ENCODE peak calls at places on chromosomes 11 and 22, in nine cellular contexts. P is body of pancreas, Q is GM23248, Y is ovary, K is adrenal gland, N is GM23338, G is testis, W is heart right ventricle, R is H9. A is an unnamed sample. For H3K4me1, the result is how much of the 10 kb centered on the place peaks cover.

GRCh38 chr22:32785636-32786418 is 15.7 kb upstream of the TIMP3 start:
- DNase-seq in P (no peak), Q (no peak), Y (no peak), K (no peak), N (no peak), G (no peak), W (no peak), R (no peak), A (no peak)

GRCh38 chr11:66195867-66196266 is 72.6 kb upstream of the RAB1B start:
- DNase-seq in P (no peak), Q (no peak), Y (no peak), K (no peak), N (no peak), G (no peak), W (no peak), R (no peak), A (no peak)

GRCh38 chr22:30843245-30843644 is 125.3 kb downstream of the MORC2 start:
- DNase-seq in P (no peak), Q (no peak), Y (no peak), K (no peak), N (no peak), G (no peak), W (no peak), R (no peak), A (no peak)

GRCh38 chr11:60866911-60867870 is at the start of gene ZP1:
- DNase-seq in P (no peak), Q (no peak), Y (no peak), K (peak), N (no peak), G (no peak), W (no peak), R (no peak), A (no peak)

GRCh38 chr11:20080032-20080685 is 80.1 kb downstream of the DBX1 start:
- DNase-seq in P (no peak), Q (no peak), Y (no peak), K (no peak), N (no peak), G (no peak), W (no peak), R (no peak), A (no peak)

GRCh38 chr11:73931039-73931645 is 19.7 kb upstream of the DNAJB13 start:
- DNase-seq in P (peak), Q (peak), Y (no peak), K (peak), N (peak), G (peak), W (no peak), R (peak), A (no peak)

GRCh38 chr11:126072821-126073594 is 10.3 kb upstream of the CDON start:
- DNase-seq in P (no peak), Q (no peak), Y (no peak), K (no peak), N (no peak), G (no peak), W (no peak), R (no peak), A (no peak)

GRCh38 chr11:47946682-47947575 is 33.4 kb upstream of the PTPRJ start:
- DNase-seq in P (peak), Q (peak), Y (peak), K (peak), N (peak), G (peak), W (peak), R (peak), A (no peak)

GRCh38 chr11:36564376-36565032 is 3.3 kb upstream of the RAG1 start:
- DNase-seq in P (peak), Q (peak), Y (peak), K (peak), N (peak), G (peak), W (peak), R (peak), A (peak)

GRCh38 chr22:30396871-30397655 is at the start of gene SEC14L2:
- DNase-seq in P (peak), Q (peak), Y (peak), K (no peak), N (peak), G (peak), W (peak), R (peak), A (peak)

GRCh38 chr11:83278351-83278750 is 7.8 kb downstream of the CCDC90B start:
- DNase-seq in P (no peak), Q (peak), Y (no peak), K (no peak), N (no peak), G (no peak), W (no peak), R (no peak), A (no peak)

GRCh38 chr11:23725752-23726151 is 771.1 kb upstream of the LUZP2 start:
- DNase-seq in P (no peak), Q (peak), Y (no peak), K (no peak), N (no peak), G (no peak), W (no peak), R (no peak), A (no peak)

GRCh38 chr11:257766-258493 is 20.3 kb upstream of the NLRP6 start:
- DNase-seq in P (no peak), Q (peak), Y (no peak), K (no peak), N (no peak), G (no peak), W (no peak), R (no peak), A (no peak)

GRCh38 chr11:66336234-66337102 is at the start of gene RIN1:
- DNase-seq in P (peak), Q (peak), Y (peak), K (peak), N (peak), G (no peak), W (peak), R (peak), A (peak)

GRCh38 chr11:62500066-62501035 is 46.3 kb downstream of the AHNAK start:
- DNase-seq in P (no peak), Q (no peak), Y (no peak), K (no peak), N (peak), G (no peak), W (no peak), R (peak), A (no peak)

GRCh38 chr11:62498492-62499286 is 47.9 kb downstream of the AHNAK start:
- DNase-seq in P (no peak), Q (no peak), Y (no peak), K (no peak), N (no peak), G (no peak), W (no peak), R (no peak), A (no peak)

GRCh38 chr11:62494246-62494645 is 52.4 kb downstream of the AHNAK start:
- DNase-seq in P (no peak), Q (no peak), Y (no peak), K (no peak), N (no peak), G (no peak), W (no peak), R (no peak), A (no peak)

GRCh38 chr11:62496676-62497075 is 49.9 kb downstream of the AHNAK start:
- DNase-seq in P (no peak), Q (no peak), Y (no peak), K (no peak), N (no peak), G (no peak), W (no peak), R (no peak), A (no peak)

GRCh38 chr11:62497132-62497915 is 49.3 kb downstream of the AHNAK start:
- DNase-seq in P (no peak), Q (peak), Y (no peak), K (no peak), N (peak), G (peak), W (no peak), R (peak), A (no peak)
- H3K27ac ChIP-seq in P (no peak), Q (peak), Y (no peak), K (no peak), N (no peak), G (no peak), W (no peak), R (no peak), A (no peak)

DNA sequence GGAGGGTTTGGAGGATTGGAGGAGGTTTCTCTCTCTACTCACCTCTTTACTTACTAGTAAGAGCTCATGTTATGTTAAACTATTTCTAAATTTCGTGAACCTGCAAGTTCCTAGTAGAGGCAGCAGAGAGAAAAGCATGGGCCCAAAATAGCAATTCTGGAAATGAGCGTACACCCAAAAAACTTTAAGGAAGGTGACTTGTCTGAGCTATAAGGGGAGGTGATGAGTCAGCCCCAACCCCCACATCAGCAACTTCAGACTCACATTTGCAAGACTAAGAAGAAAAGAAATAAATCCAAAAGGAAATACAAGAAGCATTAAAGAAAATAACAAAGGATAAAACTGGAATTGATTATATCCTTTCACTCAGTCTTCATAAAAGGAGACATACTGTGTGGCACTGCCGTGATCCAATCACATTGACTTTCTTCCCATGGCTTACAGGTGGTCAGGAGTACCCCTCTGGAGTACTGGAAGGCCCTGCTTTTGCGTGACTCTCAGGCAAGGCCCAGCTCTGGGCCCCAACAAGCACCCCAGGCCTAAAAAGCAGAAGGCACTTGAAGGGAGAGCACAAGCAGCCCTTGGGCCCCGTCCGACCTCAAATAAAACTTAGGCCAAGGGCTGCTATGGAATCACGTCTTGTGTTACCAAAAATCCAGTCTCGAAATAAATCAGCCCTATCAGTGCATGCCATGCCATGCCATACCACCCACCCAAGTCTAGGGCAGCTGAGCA is 14.3 kb downstream of the PACSIN2 start:
- DNase-seq in P (no peak), Q (peak), Y (no peak), K (no peak), N (no peak), G (no peak), W (no peak), R (no peak), A (no peak)
- H3K4me1 ChIP-seq in P (half or more), Q (half or more), Y (under half), K (half or more), N (half or more), G (under half), W (half or more), R (under half), A (under half)

DNA sequence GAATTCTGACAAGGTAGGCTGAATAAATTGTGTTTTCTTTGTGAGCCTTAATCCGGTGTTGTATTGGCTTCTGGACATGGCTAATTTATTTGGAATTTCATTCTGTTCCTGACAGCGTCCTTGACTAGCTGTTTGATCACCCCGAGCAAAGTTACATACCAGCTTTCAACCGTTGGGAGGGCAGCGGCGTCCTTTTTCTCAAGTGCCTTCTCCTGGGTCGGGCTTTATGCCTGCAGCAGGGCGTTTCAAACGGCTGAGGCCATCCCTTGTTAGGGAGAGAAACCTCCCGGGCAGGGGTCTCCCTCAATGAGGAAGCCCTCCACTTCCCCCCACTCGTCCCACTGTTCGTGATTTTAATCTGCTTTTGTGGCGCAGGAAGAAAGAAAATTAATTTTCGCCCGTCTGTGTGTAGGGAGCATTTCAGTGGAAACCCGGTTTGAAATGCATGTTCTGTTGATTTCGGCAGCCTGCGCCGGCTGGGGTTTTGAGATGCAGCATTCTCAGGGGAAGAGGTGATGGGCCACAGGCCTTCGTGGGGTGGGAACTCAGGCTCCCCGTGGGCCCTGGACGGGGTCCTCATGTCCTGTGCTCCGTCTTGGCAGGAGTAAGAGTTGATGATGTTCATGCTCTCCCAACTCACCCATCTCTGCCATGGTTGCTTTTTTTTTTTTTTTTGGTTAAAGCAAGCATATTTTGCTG is 2.8 kb upstream of the SMIM38 start:
- DNase-seq in P (peak), Q (no peak), Y (no peak), K (no peak), N (peak), G (no peak), W (no peak), R (no peak), A (no peak)
- H3K27ac ChIP-seq in P (peak), Q (no peak), Y (no peak), K (no peak), N (no peak), G (peak), W (no peak), R (no peak), A (no peak)

GRCh38 chr11:120219157-120219934 is 8.5 kb downstream of the OAF start:
- DNase-seq in P (peak), Q (peak), Y (peak), K (peak), N (no peak), G (no peak), W (no peak), R (no peak), A (no peak)
- H3K4me1 ChIP-seq in P (half or more), Q (under half), Y (under half), K (half or more), N (under half), G (under half), W (half or more), R (under half), A (under half)

GRCh38 chr22:36085476-36086169 is 57.0 kb upstream of the RBFOX2 start:
- DNase-seq in P (no peak), Q (no peak), Y (no peak), K (no peak), N (no peak), G (no peak), W (no peak), R (no peak), A (no peak)
- H3K27ac ChIP-seq in P (no peak), Q (no peak), Y (no peak), K (no peak), N (no peak), G (no peak), W (no peak), R (no peak), A (no peak)

GRCh38 chr11:120350637-120351036 is 14.4 kb downstream of the ARHGEF12 start:
- DNase-seq in P (no peak), Q (no peak), Y (no peak), K (no peak), N (no peak), G (no peak), W (no peak), R (no peak), A (no peak)
- H3K4me1 ChIP-seq in P (half or more), Q (under half), Y (under half), K (under half), N (under half), G (under half), W (half or more), R (under half), A (under half)

DNA sequence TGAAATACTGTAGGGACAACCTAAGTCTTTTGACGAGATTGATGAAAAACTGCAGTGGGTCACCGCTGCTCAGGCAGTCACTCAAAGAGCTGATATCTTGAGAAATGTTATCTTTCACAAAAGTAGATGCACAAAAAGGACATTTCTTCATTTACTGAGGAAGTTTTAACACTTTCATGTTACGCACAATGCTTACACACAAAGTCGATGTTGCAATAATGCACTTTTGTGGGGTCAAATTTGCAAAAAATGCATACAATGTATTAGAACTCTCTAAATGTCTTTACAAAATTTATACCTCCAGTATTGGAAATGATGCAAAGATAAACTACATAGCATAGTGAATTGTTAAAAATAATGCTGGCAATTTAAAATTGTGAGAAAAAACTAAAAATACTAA is 16.2 kb upstream of the OR10V1 start:
- DNase-seq in P (no peak), Q (no peak), Y (no peak), K (no peak), N (no peak), G (no peak), W (no peak), R (no peak), A (no peak)
- H3K27ac ChIP-seq in P (no peak), Q (no peak), Y (no peak), K (no peak), N (no peak), G (no peak), W (no peak), R (no peak), A (no peak)

GRCh38 chr22:39937881-39938280 is 22.3 kb upstream of the TMA7B start:
- DNase-seq in P (no peak), Q (no peak), Y (no peak), K (no peak), N (no peak), G (no peak), W (no peak), R (no peak), A (peak)
- H3K4me1 ChIP-seq in P (under half), Q (under half), Y (under half), K (under half), N (under half), G (under half), W (under half), R (under half), A (half or more)